ENCODE peak calls at places on chromosomes 7 and 10, in seven cellular contexts. One of them, this sample, is unnamed.

GRCh38 chr7:148035950-148036349 is 554.6 kb upstream of the C7orf33 start:
- DNase-seq in stimulated activated CD8-positive, alpha-beta memory T cell treated with anti-CD3 and anti-CD28 coated beads, Interleukin-12 subunit alpha, Interleukin-12 subunit beta, amount 100 ng/mL, for 1 hour: no peak
- DNase-seq in body of pancreas: no peak
- DNase-seq in activated CD8-positive, alpha-beta memory T cell treated with anti-CD3 and anti-CD28 coated beads for 24 hours: no peak
- DNase-seq in effector memory CD8-positive, alpha-beta T cell: no peak
- DNase-seq in globus pallidus: no peak
- DNase-seq in esophagus squamous epithelium: no peak
- DNase-seq in this sample: no peak

GRCh38 chr7:47326220-47326619 is 255.7 kb downstream of the TNS3 start:
- DNase-seq in stimulated activated CD8-positive, alpha-beta memory T cell treated with anti-CD3 and anti-CD28 coated beads, Interleukin-12 subunit alpha, Interleukin-12 subunit beta, amount 100 ng/mL, for 1 hour: no peak
- DNase-seq in body of pancreas: no peak
- DNase-seq in activated CD8-positive, alpha-beta memory T cell treated with anti-CD3 and anti-CD28 coated beads for 24 hours: no peak
- DNase-seq in effector memory CD8-positive, alpha-beta T cell: no peak
- DNase-seq in globus pallidus: no peak
- DNase-seq in esophagus squamous epithelium: no peak
- DNase-seq in this sample: no peak

GRCh38 chr7:77415474-77415821 is 701 bp downstream of the GSAP start:
- DNase-seq in stimulated activated CD8-positive, alpha-beta memory T cell treated with anti-CD3 and anti-CD28 coated beads, Interleukin-12 subunit alpha, Interleukin-12 subunit beta, amount 100 ng/mL, for 1 hour: peak
- DNase-seq in body of pancreas: peak
- DNase-seq in activated CD8-positive, alpha-beta memory T cell treated with anti-CD3 and anti-CD28 coated beads for 24 hours: no peak
- DNase-seq in effector memory CD8-positive, alpha-beta T cell: peak
- DNase-seq in globus pallidus: no peak
- DNase-seq in esophagus squamous epithelium: no peak
- DNase-seq in this sample: no peak

GRCh38 chr7:25262586-25262985 is 34.3 kb upstream of the NPVF start:
- DNase-seq in stimulated activated CD8-positive, alpha-beta memory T cell treated with anti-CD3 and anti-CD28 coated beads, Interleukin-12 subunit alpha, Interleukin-12 subunit beta, amount 100 ng/mL, for 1 hour: no peak
- DNase-seq in body of pancreas: no peak
- DNase-seq in activated CD8-positive, alpha-beta memory T cell treated with anti-CD3 and anti-CD28 coated beads for 24 hours: no peak
- DNase-seq in effector memory CD8-positive, alpha-beta T cell: no peak
- DNase-seq in globus pallidus: no peak
- DNase-seq in esophagus squamous epithelium: no peak
- DNase-seq in this sample: no peak

GRCh38 chr7:132065193-132065972 is 509.0 kb upstream of the PODXL start:
- DNase-seq in stimulated activated CD8-positive, alpha-beta memory T cell treated with anti-CD3 and anti-CD28 coated beads, Interleukin-12 subunit alpha, Interleukin-12 subunit beta, amount 100 ng/mL, for 1 hour: no peak
- DNase-seq in body of pancreas: peak
- DNase-seq in activated CD8-positive, alpha-beta memory T cell treated with anti-CD3 and anti-CD28 coated beads for 24 hours: no peak
- DNase-seq in effector memory CD8-positive, alpha-beta T cell: no peak
- DNase-seq in globus pallidus: peak
- DNase-seq in esophagus squamous epithelium: no peak
- DNase-seq in this sample: no peak

GRCh38 chr7:43869898-43870240 is 552 bp upstream of the MRPS24 start:
- DNase-seq in stimulated activated CD8-positive, alpha-beta memory T cell treated with anti-CD3 and anti-CD28 coated beads, Interleukin-12 subunit alpha, Interleukin-12 subunit beta, amount 100 ng/mL, for 1 hour: no peak
- DNase-seq in body of pancreas: peak
- DNase-seq in activated CD8-positive, alpha-beta memory T cell treated with anti-CD3 and anti-CD28 coated beads for 24 hours: no peak
- DNase-seq in effector memory CD8-positive, alpha-beta T cell: no peak
- DNase-seq in globus pallidus: no peak
- DNase-seq in esophagus squamous epithelium: no peak
- DNase-seq in this sample: no peak

GRCh38 chr10:100654835-100655759 is 90.3 kb upstream of the PAX2 start:
- DNase-seq in stimulated activated CD8-positive, alpha-beta memory T cell treated with anti-CD3 and anti-CD28 coated beads, Interleukin-12 subunit alpha, Interleukin-12 subunit beta, amount 100 ng/mL, for 1 hour: no peak
- DNase-seq in body of pancreas: no peak
- DNase-seq in activated CD8-positive, alpha-beta memory T cell treated with anti-CD3 and anti-CD28 coated beads for 24 hours: peak
- DNase-seq in effector memory CD8-positive, alpha-beta T cell: no peak
- DNase-seq in globus pallidus: no peak
- DNase-seq in esophagus squamous epithelium: no peak
- DNase-seq in this sample: no peak

GRCh38 chr10:77391605-77392235 is 245.9 kb downstream of the KCNMA1 start:
- DNase-seq in stimulated activated CD8-positive, alpha-beta memory T cell treated with anti-CD3 and anti-CD28 coated beads, Interleukin-12 subunit alpha, Interleukin-12 subunit beta, amount 100 ng/mL, for 1 hour: no peak
- DNase-seq in body of pancreas: peak
- DNase-seq in activated CD8-positive, alpha-beta memory T cell treated with anti-CD3 and anti-CD28 coated beads for 24 hours: no peak
- DNase-seq in effector memory CD8-positive, alpha-beta T cell: no peak
- DNase-seq in globus pallidus: peak
- DNase-seq in esophagus squamous epithelium: no peak
- DNase-seq in this sample: no peak

GRCh38 chr7:80542398-80542797 is 30.5 kb upstream of the GNAT3 start:
- DNase-seq in stimulated activated CD8-positive, alpha-beta memory T cell treated with anti-CD3 and anti-CD28 coated beads, Interleukin-12 subunit alpha, Interleukin-12 subunit beta, amount 100 ng/mL, for 1 hour: no peak
- DNase-seq in body of pancreas: no peak
- DNase-seq in activated CD8-positive, alpha-beta memory T cell treated with anti-CD3 and anti-CD28 coated beads for 24 hours: no peak
- DNase-seq in effector memory CD8-positive, alpha-beta T cell: no peak
- DNase-seq in globus pallidus: no peak
- DNase-seq in esophagus squamous epithelium: no peak
- DNase-seq in this sample: no peak

GRCh38 chr7:1851731-1852531 is 181.9 kb downstream of the ELFN1 start:
- DNase-seq in stimulated activated CD8-positive, alpha-beta memory T cell treated with anti-CD3 and anti-CD28 coated beads, Interleukin-12 subunit alpha, Interleukin-12 subunit beta, amount 100 ng/mL, for 1 hour: no peak
- DNase-seq in body of pancreas: no peak
- DNase-seq in activated CD8-positive, alpha-beta memory T cell treated with anti-CD3 and anti-CD28 coated beads for 24 hours: no peak
- DNase-seq in effector memory CD8-positive, alpha-beta T cell: no peak
- DNase-seq in globus pallidus: no peak
- DNase-seq in esophagus squamous epithelium: no peak
- DNase-seq in this sample: no peak

GRCh38 chr10:70378122-70378521 is 4.3 kb downstream of the LRRC20 start:
- DNase-seq in stimulated activated CD8-positive, alpha-beta memory T cell treated with anti-CD3 and anti-CD28 coated beads, Interleukin-12 subunit alpha, Interleukin-12 subunit beta, amount 100 ng/mL, for 1 hour: no peak
- DNase-seq in body of pancreas: peak
- DNase-seq in activated CD8-positive, alpha-beta memory T cell treated with anti-CD3 and anti-CD28 coated beads for 24 hours: no peak
- DNase-seq in effector memory CD8-positive, alpha-beta T cell: no peak
- DNase-seq in globus pallidus: no peak
- DNase-seq in esophagus squamous epithelium: no peak
- DNase-seq in this sample: no peak

GRCh38 chr7:101804087-101804631 is 13.3 kb upstream of the CUX1 start:
- DNase-seq in stimulated activated CD8-positive, alpha-beta memory T cell treated with anti-CD3 and anti-CD28 coated beads, Interleukin-12 subunit alpha, Interleukin-12 subunit beta, amount 100 ng/mL, for 1 hour: no peak
- DNase-seq in body of pancreas: no peak
- DNase-seq in activated CD8-positive, alpha-beta memory T cell treated with anti-CD3 and anti-CD28 coated beads for 24 hours: no peak
- DNase-seq in effector memory CD8-positive, alpha-beta T cell: peak
- DNase-seq in globus pallidus: no peak
- DNase-seq in esophagus squamous epithelium: no peak
- DNase-seq in this sample: no peak

GRCh38 chr7:23907012-23907411 is 197.0 kb downstream of the STK31 start:
- DNase-seq in stimulated activated CD8-positive, alpha-beta memory T cell treated with anti-CD3 and anti-CD28 coated beads, Interleukin-12 subunit alpha, Interleukin-12 subunit beta, amount 100 ng/mL, for 1 hour: no peak
- DNase-seq in body of pancreas: no peak
- DNase-seq in activated CD8-positive, alpha-beta memory T cell treated with anti-CD3 and anti-CD28 coated beads for 24 hours: no peak
- DNase-seq in effector memory CD8-positive, alpha-beta T cell: no peak
- DNase-seq in globus pallidus: no peak
- DNase-seq in esophagus squamous epithelium: no peak
- DNase-seq in this sample: no peak

GRCh38 chr10:118971187-118971586 is 58.3 kb upstream of the NANOS1 start:
- DNase-seq in stimulated activated CD8-positive, alpha-beta memory T cell treated with anti-CD3 and anti-CD28 coated beads, Interleukin-12 subunit alpha, Interleukin-12 subunit beta, amount 100 ng/mL, for 1 hour: no peak
- DNase-seq in body of pancreas: no peak
- DNase-seq in activated CD8-positive, alpha-beta memory T cell treated with anti-CD3 and anti-CD28 coated beads for 24 hours: no peak
- DNase-seq in effector memory CD8-positive, alpha-beta T cell: no peak
- DNase-seq in globus pallidus: no peak
- DNase-seq in esophagus squamous epithelium: no peak
- DNase-seq in this sample: no peak

GRCh38 chr7:54811016-54811924 is 52.3 kb upstream of the SEC61G start:
- DNase-seq in stimulated activated CD8-positive, alpha-beta memory T cell treated with anti-CD3 and anti-CD28 coated beads, Interleukin-12 subunit alpha, Interleukin-12 subunit beta, amount 100 ng/mL, for 1 hour: no peak
- DNase-seq in body of pancreas: no peak
- DNase-seq in activated CD8-positive, alpha-beta memory T cell treated with anti-CD3 and anti-CD28 coated beads for 24 hours: no peak
- DNase-seq in effector memory CD8-positive, alpha-beta T cell: no peak
- DNase-seq in globus pallidus: no peak
- DNase-seq in esophagus squamous epithelium: no peak
- DNase-seq in this sample: no peak

GRCh38 chr7:148265896-148266295 is 324.7 kb upstream of the C7orf33 start:
- DNase-seq in stimulated activated CD8-positive, alpha-beta memory T cell treated with anti-CD3 and anti-CD28 coated beads, Interleukin-12 subunit alpha, Interleukin-12 subunit beta, amount 100 ng/mL, for 1 hour: no peak
- DNase-seq in body of pancreas: no peak
- DNase-seq in activated CD8-positive, alpha-beta memory T cell treated with anti-CD3 and anti-CD28 coated beads for 24 hours: no peak
- DNase-seq in effector memory CD8-positive, alpha-beta T cell: no peak
- DNase-seq in globus pallidus: no peak
- DNase-seq in esophagus squamous epithelium: no peak
- DNase-seq in this sample: no peak

GRCh38 chr10:132662186-132662920 is 123.6 kb downstream of the NKX6-2 start:
- DNase-seq in stimulated activated CD8-positive, alpha-beta memory T cell treated with anti-CD3 and anti-CD28 coated beads, Interleukin-12 subunit alpha, Interleukin-12 subunit beta, amount 100 ng/mL, for 1 hour: no peak
- DNase-seq in body of pancreas: no peak
- DNase-seq in activated CD8-positive, alpha-beta memory T cell treated with anti-CD3 and anti-CD28 coated beads for 24 hours: no peak
- DNase-seq in effector memory CD8-positive, alpha-beta T cell: no peak
- DNase-seq in globus pallidus: no peak
- DNase-seq in esophagus squamous epithelium: no peak
- DNase-seq in this sample: no peak

GRCh38 chr10:33542747-33543505 is 208.5 kb upstream of the NRP1 start:
- DNase-seq in stimulated activated CD8-positive, alpha-beta memory T cell treated with anti-CD3 and anti-CD28 coated beads, Interleukin-12 subunit alpha, Interleukin-12 subunit beta, amount 100 ng/mL, for 1 hour: no peak
- DNase-seq in body of pancreas: no peak
- DNase-seq in activated CD8-positive, alpha-beta memory T cell treated with anti-CD3 and anti-CD28 coated beads for 24 hours: no peak
- DNase-seq in effector memory CD8-positive, alpha-beta T cell: no peak
- DNase-seq in globus pallidus: no peak
- DNase-seq in esophagus squamous epithelium: no peak
- DNase-seq in this sample: no peak

GRCh38 chr10:80122746-80123145 is 9.8 kb upstream of the PLAC9 start:
- DNase-seq in stimulated activated CD8-positive, alpha-beta memory T cell treated with anti-CD3 and anti-CD28 coated beads, Interleukin-12 subunit alpha, Interleukin-12 subunit beta, amount 100 ng/mL, for 1 hour: no peak
- DNase-seq in body of pancreas: no peak
- DNase-seq in activated CD8-positive, alpha-beta memory T cell treated with anti-CD3 and anti-CD28 coated beads for 24 hours: no peak
- DNase-seq in effector memory CD8-positive, alpha-beta T cell: no peak
- DNase-seq in globus pallidus: no peak
- DNase-seq in esophagus squamous epithelium: no peak
- DNase-seq in this sample: no peak

GRCh38 chr10:73522263-73522662 is 26.4 kb upstream of the PPP3CB start:
- DNase-seq in stimulated activated CD8-positive, alpha-beta memory T cell treated with anti-CD3 and anti-CD28 coated beads, Interleukin-12 subunit alpha, Interleukin-12 subunit beta, amount 100 ng/mL, for 1 hour: no peak
- DNase-seq in body of pancreas: no peak
- DNase-seq in activated CD8-positive, alpha-beta memory T cell treated with anti-CD3 and anti-CD28 coated beads for 24 hours: no peak
- DNase-seq in effector memory CD8-positive, alpha-beta T cell: no peak
- DNase-seq in globus pallidus: no peak
- DNase-seq in esophagus squamous epithelium: no peak
- DNase-seq in this sample: no peak

GRCh38 chr7:140230517-140230861 is 53.7 kb upstream of the KDM7A start:
- DNase-seq in stimulated activated CD8-positive, alpha-beta memory T cell treated with anti-CD3 and anti-CD28 coated beads, Interleukin-12 subunit alpha, Interleukin-12 subunit beta, amount 100 ng/mL, for 1 hour: peak
- DNase-seq in body of pancreas: peak
- DNase-seq in activated CD8-positive, alpha-beta memory T cell treated with anti-CD3 and anti-CD28 coated beads for 24 hours: no peak
- DNase-seq in effector memory CD8-positive, alpha-beta T cell: peak
- DNase-seq in globus pallidus: no peak
- DNase-seq in esophagus squamous epithelium: peak
- DNase-seq in this sample: no peak

GRCh38 chr10:59623823-59624535 is 85.7 kb downstream of the SLC16A9 start:
- DNase-seq in stimulated activated CD8-positive, alpha-beta memory T cell treated with anti-CD3 and anti-CD28 coated beads, Interleukin-12 subunit alpha, Interleukin-12 subunit beta, amount 100 ng/mL, for 1 hour: no peak
- DNase-seq in body of pancreas: no peak
- DNase-seq in activated CD8-positive, alpha-beta memory T cell treated with anti-CD3 and anti-CD28 coated beads for 24 hours: no peak
- DNase-seq in effector memory CD8-positive, alpha-beta T cell: no peak
- DNase-seq in globus pallidus: no peak
- DNase-seq in esophagus squamous epithelium: no peak
- DNase-seq in this sample: no peak

GRCh38 chr7:49172639-49173038 is 248.3 kb downstream of the CDC14C start:
- DNase-seq in stimulated activated CD8-positive, alpha-beta memory T cell treated with anti-CD3 and anti-CD28 coated beads, Interleukin-12 subunit alpha, Interleukin-12 subunit beta, amount 100 ng/mL, for 1 hour: no peak
- DNase-seq in body of pancreas: no peak
- DNase-seq in activated CD8-positive, alpha-beta memory T cell treated with anti-CD3 and anti-CD28 coated beads for 24 hours: no peak
- DNase-seq in effector memory CD8-positive, alpha-beta T cell: no peak
- DNase-seq in globus pallidus: no peak
- DNase-seq in esophagus squamous epithelium: no peak
- DNase-seq in this sample: no peak

GRCh38 chr10:102669206-102670064 is 25.2 kb downstream of the TRIM8 start:
- DNase-seq in stimulated activated CD8-positive, alpha-beta memory T cell treated with anti-CD3 and anti-CD28 coated beads, Interleukin-12 subunit alpha, Interleukin-12 subunit beta, amount 100 ng/mL, for 1 hour: no peak
- DNase-seq in body of pancreas: peak
- DNase-seq in activated CD8-positive, alpha-beta memory T cell treated with anti-CD3 and anti-CD28 coated beads for 24 hours: no peak
- DNase-seq in effector memory CD8-positive, alpha-beta T cell: no peak
- DNase-seq in globus pallidus: no peak
- DNase-seq in esophagus squamous epithelium: no peak
- DNase-seq in this sample: no peak

GRCh38 chr7:5622286-5622685 is 159.2 kb downstream of the RNF216 start:
- DNase-seq in stimulated activated CD8-positive, alpha-beta memory T cell treated with anti-CD3 and anti-CD28 coated beads, Interleukin-12 subunit alpha, Interleukin-12 subunit beta, amount 100 ng/mL, for 1 hour: no peak
- DNase-seq in body of pancreas: no peak
- DNase-seq in activated CD8-positive, alpha-beta memory T cell treated with anti-CD3 and anti-CD28 coated beads for 24 hours: no peak
- DNase-seq in effector memory CD8-positive, alpha-beta T cell: no peak
- DNase-seq in globus pallidus: no peak
- DNase-seq in esophagus squamous epithelium: no peak
- DNase-seq in this sample: no peak

This sample was measured in NCI-H187 treated with DMSO at 0.1 percent for 48 hours.